ENCODE peak calls at places on chromosome 13, in nine cellular contexts. X, G, S, U, E, W, A, H and B are unnamed samples.

GRCh38 chr13:88068975-88069374 is 397.8 kb downstream of the SLITRK5 start:
- DNase-seq in X (peak), G (no peak), S (peak), U (no peak), E (no peak), W (no peak), A (no peak), H (no peak), B (no peak)

GRCh38 chr13:105920375-105920774 is 615.1 kb downstream of the EFNB2 start:
- DNase-seq in X (no peak), G (no peak), S (no peak), U (no peak), E (no peak), W (no peak), A (no peak), H (no peak), B (no peak)

GRCh38 chr13:44048326-44048725 is 168.6 kb downstream of the LACC1 start:
- DNase-seq in X (no peak), G (no peak), S (peak), U (no peak), E (no peak), W (no peak), A (no peak), H (no peak), B (no peak)

GRCh38 chr13:22076658-22077057 is 405.8 kb downstream of the FGF9 start:
- DNase-seq in X (no peak), G (no peak), S (no peak), U (no peak), E (no peak), W (no peak), A (no peak), H (no peak), B (no peak)

GRCh38 chr13:60838581-60838980 is 441.6 kb downstream of the TDRD3 start:
- DNase-seq in X (no peak), G (no peak), S (no peak), U (no peak), E (peak), W (no peak), A (no peak), H (no peak), B (no peak)

GRCh38 chr13:90445179-90445578 is 902.3 kb upstream of the MIR17HG start:
- DNase-seq in X (peak), G (no peak), S (no peak), U (peak), E (no peak), W (peak), A (no peak), H (peak), B (peak)

GRCh38 chr13:101018720-101019119 is 344.1 kb upstream of the TMTC4 start:
- DNase-seq in X (no peak), G (no peak), S (no peak), U (no peak), E (no peak), W (peak), A (no peak), H (no peak), B (peak)

GRCh38 chr13:113584870-113585671 is 518 bp downstream of the TFDP1 start:
- DNase-seq in X (peak), G (no peak), S (no peak), U (no peak), E (no peak), W (no peak), A (peak), H (peak), B (no peak)

GRCh38 chr13:98570929-98571372 is 6.0 kb downstream of the STK24 start:
- DNase-seq in X (no peak), G (no peak), S (peak), U (peak), E (no peak), W (no peak), A (peak), H (peak), B (no peak)

GRCh38 chr13:20428666-20429644 is 96.7 kb downstream of the CRYL1 start:
- DNase-seq in X (no peak), G (no peak), S (no peak), U (no peak), E (no peak), W (no peak), A (no peak), H (no peak), B (no peak)

GRCh38 chr13:106521101-106521799 is 14.2 kb downstream of the EFNB2 start:
- DNase-seq in X (no peak), G (no peak), S (no peak), U (no peak), E (no peak), W (no peak), A (no peak), H (peak), B (no peak)

GRCh38 chr13:76647550-76647949 is 238.7 kb downstream of the KCTD12 start:
- DNase-seq in X (no peak), G (no peak), S (no peak), U (no peak), E (no peak), W (no peak), A (no peak), H (no peak), B (peak)

GRCh38 chr13:23087884-23088283 is 92.9 kb upstream of the SGCG start:
- DNase-seq in X (peak), G (peak), S (peak), U (peak), E (no peak), W (no peak), A (no peak), H (no peak), B (no peak)

GRCh38 chr13:28117689-28118377 is 17.5 kb upstream of the FLT3 start:
- DNase-seq in X (peak), G (no peak), S (no peak), U (peak), E (no peak), W (no peak), A (peak), H (no peak), B (no peak)

GRCh38 chr13:103573446-103573845 is 507.2 kb upstream of the SLC10A2 start:
- DNase-seq in X (no peak), G (no peak), S (no peak), U (no peak), E (no peak), W (no peak), A (no peak), H (no peak), B (no peak)

GRCh38 chr13:99418663-99419140 is 82.6 kb upstream of the TM9SF2 start:
- DNase-seq in X (no peak), G (no peak), S (no peak), U (no peak), E (no peak), W (no peak), A (peak), H (no peak), B (no peak)

GRCh38 chr13:28532226-28533048 is 37.5 kb upstream of the FLT1 start:
- DNase-seq in X (peak), G (peak), S (no peak), U (peak), E (no peak), W (no peak), A (no peak), H (no peak), B (no peak)

GRCh38 chr13:74193391-74193790 is 59.2 kb upstream of the KLF12 start:
- DNase-seq in X (no peak), G (no peak), S (no peak), U (no peak), E (no peak), W (no peak), A (no peak), H (no peak), B (no peak)

GRCh38 chr13:112702341-112702982 is 12.6 kb downstream of the ATP11A start:
- DNase-seq in X (peak), G (no peak), S (no peak), U (no peak), E (no peak), W (no peak), A (peak), H (no peak), B (no peak)

GRCh38 chr13:27461940-27462584 is 11.7 kb upstream of the MTIF3 start:
- DNase-seq in X (no peak), G (no peak), S (no peak), U (no peak), E (no peak), W (no peak), A (no peak), H (no peak), B (no peak)

GRCh38 chr13:52677823-52678222 is 25.2 kb downstream of the SUGT1 start:
- DNase-seq in X (no peak), G (no peak), S (no peak), U (no peak), E (no peak), W (no peak), A (no peak), H (no peak), B (no peak)

GRCh38 chr13:27504126-27504525 is 53.8 kb upstream of the MTIF3 start:
- DNase-seq in X (no peak), G (no peak), S (no peak), U (no peak), E (no peak), W (no peak), A (no peak), H (no peak), B (no peak)

GRCh38 chr13:102333320-102334181 is 68.3 kb downstream of the FGF14 start:
- DNase-seq in X (no peak), G (no peak), S (no peak), U (no peak), E (no peak), W (no peak), A (no peak), H (no peak), B (no peak)

GRCh38 chr13:109985871-109986270 is 199.5 kb upstream of the IRS2 start:
- DNase-seq in X (peak), G (no peak), S (no peak), U (no peak), E (no peak), W (no peak), A (no peak), H (no peak), B (no peak)

GRCh38 chr13:28679628-28680027 is 20.7 kb downstream of the POMP start:
- DNase-seq in X (no peak), G (no peak), S (peak), U (no peak), E (no peak), W (no peak), A (no peak), H (no peak), B (no peak)

GRCh38 chr13:46595136-46595917 is 42.4 kb downstream of the LRCH1 start:
- DNase-seq in X (no peak), G (no peak), S (no peak), U (no peak), E (no peak), W (no peak), A (no peak), H (peak), B (no peak)

GRCh38 chr13:111554539-111555267 is 234.3 kb downstream of the TEX29 start:
- DNase-seq in X (no peak), G (no peak), S (no peak), U (no peak), E (no peak), W (no peak), A (no peak), H (no peak), B (no peak)
- TF ChIP-seq CTCF in X (peak), G (no peak), S (no peak), U (no peak), E (no peak), W (no peak), A (no peak), H (no peak), B (no peak)

DNA sequence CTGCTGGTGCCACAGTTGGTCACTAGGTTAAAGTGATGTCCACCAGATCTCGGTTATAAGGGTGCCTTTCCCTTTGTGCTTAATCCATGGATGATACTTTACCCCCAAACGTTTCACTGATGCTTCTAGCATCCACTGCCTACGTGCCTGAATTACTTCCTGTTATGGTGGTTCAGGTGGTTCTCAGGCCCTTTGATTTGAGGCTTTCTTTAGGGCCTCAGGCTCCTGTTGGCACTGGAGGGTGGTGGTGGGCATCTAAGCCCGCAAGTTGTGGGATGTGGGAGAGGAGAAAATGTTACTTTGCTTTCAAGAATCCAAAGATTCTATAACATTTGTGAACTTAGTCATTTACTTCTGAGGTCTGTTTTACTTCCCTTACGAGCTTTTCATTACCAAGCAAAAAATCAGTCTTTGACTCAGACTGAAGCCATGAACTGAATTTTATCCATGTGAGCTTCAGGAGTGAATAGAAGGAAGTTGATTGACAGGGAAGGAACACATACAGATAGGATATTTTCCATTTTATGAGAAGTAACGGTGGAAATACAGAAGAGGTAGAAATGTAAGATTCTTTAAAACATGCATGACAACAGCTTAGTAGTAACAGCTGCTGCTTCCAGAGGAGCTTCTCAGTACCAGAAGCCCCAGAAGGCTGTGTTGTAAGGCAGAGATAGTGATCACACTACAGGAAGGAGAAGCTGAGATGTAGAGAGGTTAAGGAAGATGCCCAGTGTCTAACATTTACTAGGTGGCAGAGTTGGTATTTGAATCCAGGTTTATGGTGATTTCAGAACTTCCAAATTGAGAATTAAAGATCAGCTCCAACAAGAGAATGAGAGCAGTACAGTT is 65.0 kb downstream of the ARHGEF7 start:
- DNase-seq in X (no peak), G (no peak), S (no peak), U (no peak), E (no peak), W (peak), A (no peak), H (no peak), B (no peak)
- TF ChIP-seq CTCF in X (no peak), G (no peak), S (no peak), U (no peak), E (no peak), W (no peak), A (no peak), H (no peak), B (no peak)

DNA sequence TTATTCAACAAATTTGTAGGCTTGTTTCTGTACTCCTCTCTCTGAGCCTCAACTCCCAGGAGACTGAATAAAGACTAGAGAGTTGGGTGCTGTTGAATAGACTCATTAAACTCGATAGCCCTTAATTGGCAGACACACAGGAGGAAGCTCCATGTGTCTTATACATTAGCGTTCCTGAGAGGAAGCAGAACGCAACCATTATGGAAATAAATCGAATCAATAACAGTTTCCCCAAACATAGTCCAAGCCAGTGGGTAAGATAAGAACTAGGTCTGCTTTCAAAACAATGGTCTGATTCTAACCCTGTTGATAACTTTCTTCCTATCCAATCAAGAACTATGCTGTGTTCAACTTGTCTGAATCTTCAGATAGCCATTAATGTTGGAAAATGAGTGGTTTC is 118.1 kb upstream of the FNDC3A start:
- DNase-seq in X (no peak), G (no peak), S (no peak), U (no peak), E (no peak), W (no peak), A (no peak), H (no peak), B (no peak)
- TF ChIP-seq CTCF in X (no peak), G (no peak), S (no peak), U (no peak), E (no peak), W (no peak), A (no peak), H (no peak), B (no peak)

GRCh38 chr13:81713201-81713600 is 1372.3 kb upstream of the SPRY2 start:
- DNase-seq in X (no peak), G (no peak), S (no peak), U (no peak), E (no peak), W (no peak), A (no peak), H (no peak), B (no peak)

DNA sequence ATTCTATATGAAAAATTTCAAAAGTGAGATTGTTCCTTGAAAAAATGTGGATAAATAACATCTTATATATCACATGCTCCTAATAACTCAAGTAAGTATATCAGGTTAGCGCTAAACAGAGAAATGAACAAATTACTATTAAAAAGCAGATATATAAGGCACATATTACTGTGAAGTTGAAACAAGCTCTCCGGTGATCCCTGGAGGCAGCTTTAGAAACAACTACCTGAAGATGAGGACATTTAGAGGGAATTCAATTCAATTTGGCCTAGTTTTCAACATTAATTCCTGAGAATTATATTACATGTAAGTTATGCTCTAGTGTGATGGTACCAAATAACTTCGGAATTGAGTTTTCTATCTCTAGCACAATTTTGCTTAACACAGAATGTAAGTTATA is 1373.6 kb upstream of the SPRY2 start:
- DNase-seq in X (no peak), G (no peak), S (no peak), U (no peak), E (no peak), W (no peak), A (no peak), H (no peak), B (no peak)
- TF ChIP-seq CTCF in X (peak), G (no peak), S (no peak), U (no peak), E (no peak), W (no peak), A (no peak), H (no peak), B (no peak)

GRCh38 chr13:25761041-25761440 is 290.8 kb downstream of the SHISA2 start:
- DNase-seq in X (no peak), G (no peak), S (no peak), U (no peak), E (no peak), W (no peak), A (no peak), H (no peak), B (no peak)

GRCh38 chr13:25753976-25754375 is 297.8 kb downstream of the SHISA2 start:
- DNase-seq in X (no peak), G (no peak), S (no peak), U (no peak), E (no peak), W (no peak), A (no peak), H (no peak), B (no peak)

GRCh38 chr13:25756251-25756650 is 295.6 kb downstream of the SHISA2 start:
- DNase-seq in X (no peak), G (no peak), S (no peak), U (no peak), E (no peak), W (no peak), A (no peak), H (no peak), B (no peak)

GRCh38 chr13:25752957-25753540 is 298.8 kb downstream of the SHISA2 start:
- DNase-seq in X (no peak), G (no peak), S (no peak), U (peak), E (no peak), W (no peak), A (peak), H (no peak), B (peak)

DNA sequence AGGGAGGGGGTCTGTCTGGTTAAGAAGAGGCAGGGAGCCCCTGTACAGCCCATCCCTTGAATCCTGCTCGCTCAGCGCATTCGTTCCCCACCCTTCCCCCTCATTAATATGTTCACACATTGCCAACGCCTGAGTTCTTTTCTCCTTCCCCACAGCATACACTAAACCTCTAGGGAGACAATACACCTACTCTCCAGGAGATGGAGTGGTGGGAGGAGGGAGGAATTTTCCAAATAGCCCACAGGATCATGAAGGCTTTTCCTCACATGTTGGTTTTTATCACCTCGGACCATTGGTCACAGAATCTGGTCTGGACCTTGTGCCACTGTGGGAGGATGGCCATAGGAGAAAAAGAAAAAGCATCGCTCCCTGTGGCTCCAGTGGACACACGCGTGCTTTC is 294.9 kb downstream of the SHISA2 start:
- DNase-seq in X (peak), G (no peak), S (no peak), U (no peak), E (no peak), W (no peak), A (no peak), H (no peak), B (no peak)
- TF ChIP-seq CTCF in X (peak), G (peak), S (no peak), U (no peak), E (no peak), W (no peak), A (no peak), H (no peak), B (no peak)

DNA sequence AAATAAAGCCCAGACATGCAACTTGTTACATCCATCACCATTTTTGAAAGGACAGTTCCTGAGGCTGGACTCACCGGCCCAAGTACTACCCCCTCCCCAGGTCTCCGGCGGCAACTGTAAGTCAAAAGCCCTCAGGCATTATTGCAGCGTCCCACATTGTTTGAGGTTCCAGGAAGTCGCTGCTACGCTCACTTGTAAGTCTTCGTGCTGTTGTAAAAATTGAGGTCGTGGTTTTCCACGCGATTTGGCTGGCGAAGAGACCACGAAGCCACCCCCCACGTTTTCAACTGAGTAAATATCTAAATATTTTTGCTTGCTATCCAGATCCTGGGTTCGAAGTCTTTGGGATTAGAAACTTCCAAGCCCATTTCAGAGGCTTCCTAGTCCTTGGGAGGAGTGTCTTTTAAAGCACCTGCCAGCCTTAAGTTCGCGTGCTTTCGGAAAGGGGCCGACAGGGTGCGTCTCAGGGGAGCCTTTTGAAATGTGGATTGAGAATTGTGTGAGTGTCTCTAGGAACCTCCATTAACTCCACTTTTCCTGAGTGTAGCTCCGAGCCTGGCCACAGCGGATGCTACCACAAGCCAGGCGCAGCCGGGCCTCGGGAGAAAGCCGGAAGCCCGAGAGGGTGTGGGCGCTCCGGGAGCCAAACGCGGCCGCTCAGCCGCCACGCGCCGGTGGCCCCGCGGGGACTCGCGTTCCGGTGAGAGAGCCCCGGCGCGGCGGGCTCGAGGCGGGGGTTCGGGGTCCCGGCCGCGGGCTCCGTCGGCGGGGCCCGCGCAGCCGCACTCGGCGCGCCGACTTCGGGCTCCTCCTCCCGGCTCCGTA is at the start of gene FNDC3A:
- DNase-seq in X (peak), G (peak), S (peak), U (peak), E (no peak), W (no peak), A (peak), H (peak), B (peak)
- TF ChIP-seq CTCF in X (peak), G (peak), S (no peak), U (no peak), E (no peak), W (no peak), A (no peak), H (no peak), B (no peak)